ENCODE peak calls at places on chromosomes 12 and 14, in nine cellular contexts. X, Y, E, U, S, R, W, K and M are unnamed samples.

GRCh38 chr14:61965030-61965745 is 203.0 kb downstream of the SNAPC1 start:
- DNase-seq in E (no peak), R (no peak), Y (no peak), S (no peak), K (peak; percentile 94), U (no peak), W (no peak), X (peak; percentile 59), M (no peak)

GRCh38 chr12:97465012-97465345 is 2.4 kb downstream of the RMST start:
- DNase-seq in W (no peak), K (no peak), Y (no peak), E (no peak), U (peak; percentile 67), S (no peak), R (no peak), X (peak; percentile 60), M (no peak)

GRCh38 chr14:66379116-66379515 is 107.1 kb upstream of the CCDC196 start:
- DNase-seq in U (no peak), Y (no peak), E (no peak), X (no peak), K (peak; percentile 40), R (no peak), W (no peak), S (peak; percentile 35), M (no peak)

GRCh38 chr14:21042918-21043317 is 756 bp downstream of the RNASE7 start:
- DNase-seq in R (no peak), E (no peak), U (no peak), K (peak; percentile 17), X (no peak), W (no peak), S (no peak), Y (no peak), M (no peak)

GRCh38 chr12:5439333-5439732 is 7.4 kb downstream of the NTF3 start:
- DNase-seq in W (no peak), K (no peak), S (no peak), Y (no peak), U (peak; percentile 54), X (peak; percentile 60), R (no peak), E (no peak), M (no peak)

GRCh38 chr14:95389471-95390011 is 69.8 kb upstream of the CLMN start:
- DNase-seq in Y (peak; percentile 89), X (peak; percentile 18), U (no peak), R (no peak), K (peak; percentile 18), W (no peak), S (no peak), E (no peak), M (no peak)

GRCh38 chr12:122094261-122094734 is 15.7 kb downstream of the MLXIP start:
- DNase-seq in U (no peak), K (no peak), R (no peak), Y (no peak), W (no peak), E (no peak), X (no peak), S (no peak), M (no peak)

GRCh38 chr12:53298154-53298553 is 1.3 kb upstream of the MYG1 start:
- DNase-seq in S (no peak), E (no peak), X (no peak), K (no peak), W (no peak), U (no peak), Y (no peak), R (no peak), M (no peak)

GRCh38 chr14:54444003-54444402 is 2.8 kb upstream of the CNIH1 start:
- DNase-seq in K (no peak), E (no peak), R (no peak), Y (no peak), U (no peak), W (no peak), S (no peak), X (peak; percentile 74), M (no peak)